ENCODE peak calls at places on chromosomes 4 and X, in five cellular contexts. One of them, this sample, is unnamed.

GRCh38 chrX:149819371-149819770 is 37.6 kb downstream of the MAGEA9 start:
- DNase-seq in nephron progenitor cell: no peak
- DNase-seq in WERI-Rb-1: no peak
- DNase-seq in ovary: no peak
- DNase-seq in GM13977: no peak
- DNase-seq in this sample: no peak

GRCh38 chrX:141724186-141724585 is 25.6 kb upstream of the SPANXD start:
- DNase-seq in ovary: no peak
- DNase-seq in GM13977: no peak
- DNase-seq in nephron progenitor cell: no peak
- DNase-seq in WERI-Rb-1: no peak
- DNase-seq in this sample: no peak

GRCh38 chr4:66564901-66565648 is 894.8 kb upstream of the EPHA5 start:
- DNase-seq in ovary: no peak
- DNase-seq in nephron progenitor cell: no peak
- DNase-seq in GM13977: no peak
- DNase-seq in WERI-Rb-1: no peak
- DNase-seq in this sample: no peak

GRCh38 chr4:173494013-173494970 is 35.7 kb downstream of the HAND2 start:
- DNase-seq in GM13977: peak
- DNase-seq in WERI-Rb-1: peak
- DNase-seq in nephron progenitor cell: peak
- DNase-seq in ovary: peak
- DNase-seq in this sample: no peak

GRCh38 chr4:109989044-109989443 is 76.4 kb downstream of the EGF start:
- DNase-seq in GM13977: no peak
- DNase-seq in ovary: no peak
- DNase-seq in WERI-Rb-1: no peak
- DNase-seq in nephron progenitor cell: no peak
- DNase-seq in this sample: no peak

GRCh38 chr4:103008875-103009729 is 10.4 kb downstream of the SLC9B1 start:
- DNase-seq in nephron progenitor cell: no peak
- DNase-seq in WERI-Rb-1: peak
- DNase-seq in ovary: no peak
- DNase-seq in GM13977: peak
- DNase-seq in this sample: no peak

GRCh38 chr4:125594203-125594602 is 279.4 kb downstream of the FAT4 start:
- DNase-seq in nephron progenitor cell: no peak
- DNase-seq in WERI-Rb-1: no peak
- DNase-seq in ovary: no peak
- DNase-seq in GM13977: no peak
- DNase-seq in this sample: no peak

GRCh38 chr4:74479009-74479408 is 34.1 kb downstream of the AREG start:
- DNase-seq in ovary: no peak
- DNase-seq in GM13977: no peak
- DNase-seq in nephron progenitor cell: no peak
- DNase-seq in WERI-Rb-1: no peak
- DNase-seq in this sample: no peak

GRCh38 chr4:182552948-182553347 is 309.7 kb downstream of the TENM3 start:
- DNase-seq in ovary: no peak
- DNase-seq in GM13977: no peak
- DNase-seq in nephron progenitor cell: no peak
- DNase-seq in WERI-Rb-1: no peak
- DNase-seq in this sample: no peak

GRCh38 chrX:125203737-125204578 is 115.7 kb upstream of the TEX13C start:
- DNase-seq in WERI-Rb-1: no peak
- DNase-seq in GM13977: no peak
- DNase-seq in ovary: no peak
- DNase-seq in nephron progenitor cell: peak
- DNase-seq in this sample: peak

GRCh38 chr4:33780952-33781655 is 2463.2 kb downstream of the ARAP2 start:
- DNase-seq in GM13977: no peak
- DNase-seq in ovary: no peak
- DNase-seq in nephron progenitor cell: no peak
- DNase-seq in WERI-Rb-1: no peak
- DNase-seq in this sample: no peak

GRCh38 chr4:174215936-174216699 is 67.3 kb downstream of the FBXO8 start:
- DNase-seq in GM13977: no peak
- DNase-seq in nephron progenitor cell: no peak
- DNase-seq in ovary: no peak
- DNase-seq in WERI-Rb-1: no peak
- DNase-seq in this sample: no peak

GRCh38 chr4:121696140-121696640 is 590 bp downstream of the ANXA5 start:
- DNase-seq in nephron progenitor cell: peak
- DNase-seq in GM13977: peak
- DNase-seq in WERI-Rb-1: peak
- DNase-seq in ovary: peak
- DNase-seq in this sample: peak

GRCh38 chr4:78551420-78552351 is at the start of gene ANXA3:
- DNase-seq in GM13977: peak
- DNase-seq in WERI-Rb-1: peak
- DNase-seq in nephron progenitor cell: peak
- DNase-seq in ovary: no peak
- DNase-seq in this sample: no peak

DNA sequence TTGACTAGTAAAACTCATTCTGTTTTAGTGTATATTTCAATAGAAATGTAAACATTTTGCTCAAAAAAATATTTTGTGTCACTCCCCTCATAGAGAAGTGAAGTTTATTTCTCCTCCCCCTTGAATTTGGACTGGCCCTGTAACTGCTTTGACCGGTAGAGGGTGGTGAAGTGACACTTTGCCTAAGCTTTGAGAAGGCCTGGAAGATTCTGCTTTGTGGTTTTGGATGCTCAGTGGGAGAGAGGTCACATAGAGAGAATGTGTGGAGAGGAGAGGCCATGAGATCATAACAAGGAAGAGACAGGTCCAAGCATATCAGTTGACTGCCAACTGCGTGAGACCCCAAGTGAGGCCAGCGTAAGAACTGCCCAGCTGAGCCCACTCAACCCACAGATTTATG is 19.1 kb upstream of the ARX start:
- DNase-seq in ovary: no peak
- DNase-seq in WERI-Rb-1: no peak
- DNase-seq in nephron progenitor cell: no peak
- DNase-seq in GM13977: no peak
- DNase-seq in this sample: no peak
- TF ChIP-seq CTCF in ovary: no peak
- TF ChIP-seq CTCF in WERI-Rb-1: no peak
- TF ChIP-seq CTCF in nephron progenitor cell: no peak
- TF ChIP-seq CTCF in GM13977: no peak
- TF ChIP-seq CTCF in this sample: no peak

DNA sequence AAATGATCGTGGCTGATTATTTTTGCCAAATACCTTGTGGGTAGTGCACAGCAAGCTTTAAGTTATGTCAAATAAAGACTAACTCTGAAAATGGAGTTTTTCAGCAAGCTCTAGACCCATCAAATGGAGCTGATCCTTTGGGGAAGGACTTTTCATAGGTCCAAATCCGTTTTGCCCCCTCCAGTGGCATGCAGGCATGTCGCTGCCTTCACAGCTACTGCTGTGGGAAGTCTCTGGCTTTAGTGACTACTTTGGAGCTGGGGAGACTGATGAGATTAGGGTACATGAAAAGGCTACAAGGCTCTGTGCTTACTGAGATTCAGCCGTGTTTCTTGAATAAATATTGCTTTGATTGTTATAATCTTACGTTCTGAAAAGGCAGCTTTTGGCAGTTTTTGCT is 106.6 kb upstream of the HS3ST1 start:
- DNase-seq in nephron progenitor cell: no peak
- DNase-seq in ovary: no peak
- DNase-seq in GM13977: no peak
- DNase-seq in WERI-Rb-1: no peak
- DNase-seq in this sample: no peak
- TF ChIP-seq CTCF in nephron progenitor cell: no peak
- TF ChIP-seq CTCF in ovary: no peak
- TF ChIP-seq CTCF in GM13977: no peak
- TF ChIP-seq CTCF in WERI-Rb-1: no peak
- TF ChIP-seq CTCF in this sample: no peak

DNA sequence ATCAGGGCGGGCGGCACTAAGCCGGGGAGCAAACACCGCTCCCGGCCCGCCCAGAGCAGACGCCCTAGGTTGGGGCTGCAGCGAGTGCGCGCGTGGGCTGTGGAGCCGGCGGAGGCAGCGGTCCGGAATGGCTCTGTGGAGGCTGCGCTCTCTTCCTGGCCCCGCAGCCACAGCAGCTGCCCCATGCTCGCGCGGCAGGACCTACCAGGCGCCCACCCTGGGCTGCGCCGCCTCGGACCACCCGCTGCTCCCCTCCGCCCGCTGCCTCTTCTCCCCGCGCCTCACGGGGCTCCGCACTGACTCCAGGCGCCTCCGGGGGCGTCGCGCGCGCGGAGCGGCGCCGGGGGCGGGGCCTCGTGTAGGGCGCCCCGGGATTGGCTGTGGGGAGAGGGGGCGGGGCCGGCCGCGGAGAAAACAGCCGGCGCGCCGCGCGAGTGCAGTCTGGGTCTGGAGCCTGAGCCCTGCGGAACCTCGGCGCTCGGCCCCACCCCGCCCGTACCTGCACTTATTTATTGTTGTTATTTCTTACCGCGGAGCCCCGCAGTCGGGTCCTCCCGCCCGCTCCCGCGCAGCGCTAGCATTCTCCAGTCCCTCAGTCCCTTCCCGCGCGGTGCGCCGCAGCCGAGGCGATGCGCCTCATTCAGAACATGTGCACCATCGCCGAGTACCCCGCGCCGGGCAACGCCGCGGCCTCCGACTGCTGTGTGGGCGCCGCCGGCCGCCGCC is at the start of gene RASL11B:
- DNase-seq in ovary: peak
- DNase-seq in GM13977: peak
- DNase-seq in WERI-Rb-1: peak
- DNase-seq in nephron progenitor cell: peak
- DNase-seq in this sample: peak
- TF ChIP-seq CTCF in ovary: peak
- TF ChIP-seq CTCF in GM13977: peak
- TF ChIP-seq CTCF in WERI-Rb-1: no peak
- TF ChIP-seq CTCF in nephron progenitor cell: peak
- TF ChIP-seq CTCF in this sample: no peak

GRCh38 chr4:140368686-140369085 is 4.8 kb upstream of the SCOC start:
- DNase-seq in nephron progenitor cell: no peak
- DNase-seq in WERI-Rb-1: no peak
- DNase-seq in GM13977: no peak
- DNase-seq in ovary: no peak
- DNase-seq in this sample: no peak

GRCh38 chr4:140367738-140368137 is 5.7 kb upstream of the SCOC start:
- DNase-seq in WERI-Rb-1: no peak
- DNase-seq in nephron progenitor cell: no peak
- DNase-seq in ovary: no peak
- DNase-seq in GM13977: no peak
- DNase-seq in this sample: no peak

GRCh38 chr4:140373328-140374129 is at the start of gene SCOC:
- DNase-seq in WERI-Rb-1: peak
- DNase-seq in ovary: peak
- DNase-seq in nephron progenitor cell: peak
- DNase-seq in GM13977: peak
- DNase-seq in this sample: peak

GRCh38 chr4:140374130-140374477 is 658 bp downstream of the SCOC start:
- DNase-seq in nephron progenitor cell: no peak
- DNase-seq in WERI-Rb-1: no peak
- DNase-seq in GM13977: no peak
- DNase-seq in ovary: no peak
- DNase-seq in this sample: no peak

GRCh38 chr4:140372607-140373327 is 679 bp upstream of the SCOC start:
- DNase-seq in nephron progenitor cell: no peak
- DNase-seq in WERI-Rb-1: peak
- DNase-seq in GM13977: peak
- DNase-seq in ovary: no peak
- DNase-seq in this sample: no peak
- TF ChIP-seq CTCF in nephron progenitor cell: no peak
- TF ChIP-seq CTCF in WERI-Rb-1: no peak
- TF ChIP-seq CTCF in GM13977: no peak
- TF ChIP-seq CTCF in ovary: no peak
- TF ChIP-seq CTCF in this sample: no peak

GRCh38 chrX:7052541-7052940 is 95.0 kb upstream of the STS start:
- DNase-seq in nephron progenitor cell: no peak
- DNase-seq in ovary: no peak
- DNase-seq in WERI-Rb-1: no peak
- DNase-seq in GM13977: no peak
- DNase-seq in this sample: no peak

GRCh38 chrX:7045238-7045955 is 102.1 kb upstream of the STS start:
- DNase-seq in nephron progenitor cell: no peak
- DNase-seq in ovary: no peak
- DNase-seq in WERI-Rb-1: no peak
- DNase-seq in GM13977: no peak
- DNase-seq in this sample: no peak

GRCh38 chrX:7047951-7048350 is 99.6 kb upstream of the STS start:
- DNase-seq in nephron progenitor cell: no peak
- DNase-seq in WERI-Rb-1: no peak
- DNase-seq in GM13977: no peak
- DNase-seq in ovary: no peak
- DNase-seq in this sample: no peak
- TF ChIP-seq CTCF in nephron progenitor cell: no peak
- TF ChIP-seq CTCF in WERI-Rb-1: peak
- TF ChIP-seq CTCF in GM13977: no peak
- TF ChIP-seq CTCF in ovary: no peak
- TF ChIP-seq CTCF in this sample: no peak

DNA sequence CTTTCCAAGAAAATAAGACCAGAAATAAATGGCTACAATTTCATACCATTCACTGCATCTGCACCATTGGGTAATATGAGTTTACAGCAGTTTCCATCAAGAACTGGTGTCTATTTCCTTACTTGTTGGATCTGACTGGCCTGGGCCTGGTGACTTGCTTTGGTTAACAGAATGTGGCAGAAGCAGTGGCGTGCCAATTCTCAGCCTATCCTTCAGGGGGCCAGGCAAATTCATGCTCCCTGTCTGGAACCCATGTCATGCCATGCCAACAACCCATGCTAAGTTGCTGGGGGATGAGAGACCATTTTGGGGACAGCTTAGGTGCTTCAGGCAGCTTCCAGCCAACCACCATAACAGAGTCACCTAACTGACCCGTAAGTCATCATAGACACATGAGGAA is 656.7 kb downstream of the SPOCK3 start:
- DNase-seq in GM13977: no peak
- DNase-seq in nephron progenitor cell: no peak
- DNase-seq in ovary: no peak
- DNase-seq in WERI-Rb-1: no peak
- DNase-seq in this sample: no peak
- TF ChIP-seq CTCF in GM13977: no peak
- TF ChIP-seq CTCF in nephron progenitor cell: no peak
- TF ChIP-seq CTCF in ovary: no peak
- TF ChIP-seq CTCF in WERI-Rb-1: no peak
- TF ChIP-seq CTCF in this sample: no peak

GRCh38 chrX:153439977-153440376 is 5.9 kb downstream of the TREX2 start:
- DNase-seq in GM13977: no peak
- DNase-seq in nephron progenitor cell: no peak
- DNase-seq in WERI-Rb-1: no peak
- DNase-seq in ovary: no peak
- DNase-seq in this sample: no peak

GRCh38 chrX:153435845-153436244 is 10.0 kb downstream of the TREX2 start:
- DNase-seq in GM13977: no peak
- DNase-seq in ovary: no peak
- DNase-seq in WERI-Rb-1: no peak
- DNase-seq in nephron progenitor cell: no peak
- DNase-seq in this sample: no peak

GRCh38 chrX:153440556-153441135 is 5.2 kb downstream of the TREX2 start:
- DNase-seq in nephron progenitor cell: no peak
- DNase-seq in WERI-Rb-1: no peak
- DNase-seq in ovary: no peak
- DNase-seq in GM13977: no peak
- DNase-seq in this sample: no peak

GRCh38 chrX:153441296-153441695 is 4.6 kb downstream of the TREX2 start:
- DNase-seq in WERI-Rb-1: no peak
- DNase-seq in GM13977: no peak
- DNase-seq in ovary: no peak
- DNase-seq in nephron progenitor cell: no peak
- DNase-seq in this sample: no peak

GRCh38 chrX:153438522-153438921 is 7.3 kb downstream of the TREX2 start:
- DNase-seq in GM13977: no peak
- DNase-seq in WERI-Rb-1: peak
- DNase-seq in nephron progenitor cell: no peak
- DNase-seq in ovary: no peak
- DNase-seq in this sample: no peak
- TF ChIP-seq CTCF in GM13977: peak
- TF ChIP-seq CTCF in WERI-Rb-1: peak
- TF ChIP-seq CTCF in nephron progenitor cell: no peak
- TF ChIP-seq CTCF in ovary: no peak
- TF ChIP-seq CTCF in this sample: no peak

This sample was measured in lower leg skin.